ENCODE peak calls at places on chromosomes 6 and 20, in six cellular contexts. S is A172, X is GDM1, H is SIG-M5, E is cardiac muscle cell, Q is posterior cingulate gyrus. Z is an unnamed sample.

GRCh38 chr6:154555075-154555677 is 44.7 kb upstream of the CNKSR3 start:
- DNase-seq in Q (no peak), E (no peak), S (peak; percentile 68), H (no peak), X (no peak), Z (no peak)

GRCh38 chr6:453152-453551 is 61.6 kb downstream of the IRF4 start:
- DNase-seq in X (no peak), Q (peak; percentile 60), S (no peak), E (peak; percentile 3), H (no peak), Z (no peak)

GRCh38 chr6:250676-251075 is 41.6 kb upstream of the DUSP22 start:
- DNase-seq in S (no peak), X (no peak), E (no peak), Q (no peak), H (no peak), Z (no peak)

GRCh38 chr6:146881228-146882181 is 282.7 kb downstream of the ADGB start:
- DNase-seq in Q (no peak), X (no peak), S (no peak), H (no peak), E (no peak), Z (no peak)

GRCh38 chr20:43755851-43756250 is 29.0 kb upstream of the GTSF1L start:
- DNase-seq in H (no peak), E (peak; percentile 64), Q (no peak), X (no peak), S (no peak), Z (no peak)

GRCh38 chr6:129717287-129717686 is 7.3 kb upstream of the ARHGAP18 start:
- DNase-seq in S (no peak), E (peak; percentile 40), Q (no peak), X (no peak), H (no peak), Z (no peak)

GRCh38 chr6:154359679-154360078 is 3.1 kb upstream of the IPCEF1 start:
- DNase-seq in E (no peak), H (no peak), X (no peak), S (no peak), Q (no peak), Z (no peak)

GRCh38 chr20:38125157-38126056 is 39.7 kb downstream of the TGM2 start:
- DNase-seq in E (peak; percentile 92), H (no peak), Q (no peak), X (no peak), S (no peak), Z (peak; percentile 59)

GRCh38 chr6:15595461-15596173 is 67.2 kb downstream of the DTNBP1 start:
- DNase-seq in S (no peak), E (peak; percentile 52), X (no peak), H (peak; percentile 33), Q (no peak), Z (no peak)

GRCh38 chr6:7004581-7005297 is 103.0 kb upstream of the RREB1 start:
- DNase-seq in S (no peak), H (no peak), Q (no peak), X (no peak), E (peak; percentile 87), Z (no peak)

GRCh38 chr20:2576317-2576727 is 39.9 kb downstream of the TMC2 start:
- DNase-seq in H (no peak), S (no peak), E (no peak), Q (no peak), X (no peak), Z (no peak)

GRCh38 chr6:37695857-37696219 is 1.8 kb downstream of the MDGA1 start:
- DNase-seq in X (no peak), H (no peak), S (no peak), E (peak; percentile 9), Q (no peak), Z (no peak)